ENCODE peak calls at places on chromosomes 16 and 17, in ten cellular contexts. One of them, this sample, is unnamed.

GRCh38 chr17:78812849-78813248 is 27.8 kb downstream of the USP36 start:
- DNase-seq in activated CD4-positive, alpha-beta T cell treated with anti-CD3 and anti-CD28 coated beads, Interleukin-2, amount 50 U/mL, for 1 hour: no peak
- DNase-seq in epithelial cell of proximal tubule: no peak
- DNase-seq in NCI-H2081: no peak
- DNase-seq in progenitor cell of endocrine pancreas: no peak
- DNase-seq in midbrain: no peak
- DNase-seq in NCI-H1436: no peak
- DNase-seq in T-helper 1 cell: no peak
- DNase-seq in stimulated activated CD4-positive, alpha-beta T cell treated with anti-CD3 and anti-CD28 coated beads, Interleukin-1b, Interleukin-23, amount 100 ng/mL, for 4 hours: no peak
- DNase-seq in fibroblast of gingiva: no peak
- DNase-seq in this sample: no peak

GRCh38 chr16:10564591-10564990 is 15.8 kb downstream of the EMP2 start:
- DNase-seq in activated CD4-positive, alpha-beta T cell treated with anti-CD3 and anti-CD28 coated beads, Interleukin-2, amount 50 U/mL, for 1 hour: no peak
- DNase-seq in epithelial cell of proximal tubule: no peak
- DNase-seq in NCI-H2081: no peak
- DNase-seq in progenitor cell of endocrine pancreas: no peak
- DNase-seq in midbrain: no peak
- DNase-seq in NCI-H1436: no peak
- DNase-seq in T-helper 1 cell: no peak
- DNase-seq in stimulated activated CD4-positive, alpha-beta T cell treated with anti-CD3 and anti-CD28 coated beads, Interleukin-1b, Interleukin-23, amount 100 ng/mL, for 4 hours: no peak
- DNase-seq in fibroblast of gingiva: peak
- DNase-seq in this sample: no peak

GRCh38 chr17:40900819-40901356 is 15.8 kb upstream of the KRT20 start:
- DNase-seq in activated CD4-positive, alpha-beta T cell treated with anti-CD3 and anti-CD28 coated beads, Interleukin-2, amount 50 U/mL, for 1 hour: no peak
- DNase-seq in epithelial cell of proximal tubule: no peak
- DNase-seq in NCI-H2081: no peak
- DNase-seq in progenitor cell of endocrine pancreas: no peak
- DNase-seq in midbrain: no peak
- DNase-seq in NCI-H1436: no peak
- DNase-seq in T-helper 1 cell: no peak
- DNase-seq in stimulated activated CD4-positive, alpha-beta T cell treated with anti-CD3 and anti-CD28 coated beads, Interleukin-1b, Interleukin-23, amount 100 ng/mL, for 4 hours: no peak
- DNase-seq in fibroblast of gingiva: no peak
- DNase-seq in this sample: no peak

GRCh38 chr17:79338589-79338988 is 264.0 kb downstream of the ENGASE start:
- DNase-seq in activated CD4-positive, alpha-beta T cell treated with anti-CD3 and anti-CD28 coated beads, Interleukin-2, amount 50 U/mL, for 1 hour: no peak
- DNase-seq in epithelial cell of proximal tubule: peak
- DNase-seq in NCI-H2081: no peak
- DNase-seq in progenitor cell of endocrine pancreas: no peak
- DNase-seq in midbrain: no peak
- DNase-seq in NCI-H1436: no peak
- DNase-seq in T-helper 1 cell: no peak
- DNase-seq in stimulated activated CD4-positive, alpha-beta T cell treated with anti-CD3 and anti-CD28 coated beads, Interleukin-1b, Interleukin-23, amount 100 ng/mL, for 4 hours: no peak
- DNase-seq in fibroblast of gingiva: peak
- DNase-seq in this sample: peak

GRCh38 chr16:84357191-84357651 is 11.1 kb upstream of the ATP2C2 start:
- DNase-seq in activated CD4-positive, alpha-beta T cell treated with anti-CD3 and anti-CD28 coated beads, Interleukin-2, amount 50 U/mL, for 1 hour: no peak
- DNase-seq in epithelial cell of proximal tubule: no peak
- DNase-seq in NCI-H2081: no peak
- DNase-seq in progenitor cell of endocrine pancreas: no peak
- DNase-seq in midbrain: peak
- DNase-seq in NCI-H1436: no peak
- DNase-seq in T-helper 1 cell: no peak
- DNase-seq in stimulated activated CD4-positive, alpha-beta T cell treated with anti-CD3 and anti-CD28 coated beads, Interleukin-1b, Interleukin-23, amount 100 ng/mL, for 4 hours: no peak
- DNase-seq in fibroblast of gingiva: no peak
- DNase-seq in this sample: no peak

GRCh38 chr16:67847064-67847861 is at the start of gene CENPT:
- DNase-seq in activated CD4-positive, alpha-beta T cell treated with anti-CD3 and anti-CD28 coated beads, Interleukin-2, amount 50 U/mL, for 1 hour: peak
- DNase-seq in epithelial cell of proximal tubule: no peak
- DNase-seq in NCI-H2081: peak
- DNase-seq in progenitor cell of endocrine pancreas: no peak
- DNase-seq in midbrain: peak
- DNase-seq in NCI-H1436: peak
- DNase-seq in T-helper 1 cell: no peak
- DNase-seq in stimulated activated CD4-positive, alpha-beta T cell treated with anti-CD3 and anti-CD28 coated beads, Interleukin-1b, Interleukin-23, amount 100 ng/mL, for 4 hours: no peak
- DNase-seq in fibroblast of gingiva: peak
- DNase-seq in this sample: peak

GRCh38 chr17:55426851-55427586 is 5.4 kb upstream of the MMD start:
- DNase-seq in activated CD4-positive, alpha-beta T cell treated with anti-CD3 and anti-CD28 coated beads, Interleukin-2, amount 50 U/mL, for 1 hour: no peak
- DNase-seq in epithelial cell of proximal tubule: peak
- DNase-seq in NCI-H2081: no peak
- DNase-seq in progenitor cell of endocrine pancreas: no peak
- DNase-seq in midbrain: no peak
- DNase-seq in NCI-H1436: no peak
- DNase-seq in T-helper 1 cell: no peak
- DNase-seq in stimulated activated CD4-positive, alpha-beta T cell treated with anti-CD3 and anti-CD28 coated beads, Interleukin-1b, Interleukin-23, amount 100 ng/mL, for 4 hours: no peak
- DNase-seq in fibroblast of gingiva: peak
- DNase-seq in this sample: no peak

GRCh38 chr17:78559749-78560368 is 17.3 kb downstream of the DNAH17 start:
- DNase-seq in activated CD4-positive, alpha-beta T cell treated with anti-CD3 and anti-CD28 coated beads, Interleukin-2, amount 50 U/mL, for 1 hour: no peak
- DNase-seq in epithelial cell of proximal tubule: no peak
- DNase-seq in NCI-H2081: no peak
- DNase-seq in progenitor cell of endocrine pancreas: no peak
- DNase-seq in midbrain: no peak
- DNase-seq in NCI-H1436: peak
- DNase-seq in T-helper 1 cell: no peak
- DNase-seq in stimulated activated CD4-positive, alpha-beta T cell treated with anti-CD3 and anti-CD28 coated beads, Interleukin-1b, Interleukin-23, amount 100 ng/mL, for 4 hours: no peak
- DNase-seq in fibroblast of gingiva: no peak
- DNase-seq in this sample: peak

GRCh38 chr17:40960144-40960543 is 6.6 kb downstream of the KRT39 start:
- DNase-seq in activated CD4-positive, alpha-beta T cell treated with anti-CD3 and anti-CD28 coated beads, Interleukin-2, amount 50 U/mL, for 1 hour: no peak
- DNase-seq in epithelial cell of proximal tubule: no peak
- DNase-seq in NCI-H2081: no peak
- DNase-seq in progenitor cell of endocrine pancreas: no peak
- DNase-seq in midbrain: no peak
- DNase-seq in NCI-H1436: no peak
- DNase-seq in T-helper 1 cell: no peak
- DNase-seq in stimulated activated CD4-positive, alpha-beta T cell treated with anti-CD3 and anti-CD28 coated beads, Interleukin-1b, Interleukin-23, amount 100 ng/mL, for 4 hours: no peak
- DNase-seq in fibroblast of gingiva: no peak
- DNase-seq in this sample: no peak

GRCh38 chr16:12545792-12546342 is 257.8 kb downstream of the CPPED1 start:
- DNase-seq in activated CD4-positive, alpha-beta T cell treated with anti-CD3 and anti-CD28 coated beads, Interleukin-2, amount 50 U/mL, for 1 hour: no peak
- DNase-seq in epithelial cell of proximal tubule: no peak
- DNase-seq in NCI-H2081: no peak
- DNase-seq in progenitor cell of endocrine pancreas: no peak
- DNase-seq in midbrain: no peak
- DNase-seq in NCI-H1436: no peak
- DNase-seq in T-helper 1 cell: no peak
- DNase-seq in stimulated activated CD4-positive, alpha-beta T cell treated with anti-CD3 and anti-CD28 coated beads, Interleukin-1b, Interleukin-23, amount 100 ng/mL, for 4 hours: no peak
- DNase-seq in fibroblast of gingiva: no peak
- DNase-seq in this sample: peak

GRCh38 chr17:6045621-6046357 is 24.4 kb upstream of the WSCD1 start:
- DNase-seq in activated CD4-positive, alpha-beta T cell treated with anti-CD3 and anti-CD28 coated beads, Interleukin-2, amount 50 U/mL, for 1 hour: no peak
- DNase-seq in epithelial cell of proximal tubule: no peak
- DNase-seq in NCI-H2081: no peak
- DNase-seq in progenitor cell of endocrine pancreas: no peak
- DNase-seq in midbrain: peak
- DNase-seq in NCI-H1436: no peak
- DNase-seq in T-helper 1 cell: no peak
- DNase-seq in stimulated activated CD4-positive, alpha-beta T cell treated with anti-CD3 and anti-CD28 coated beads, Interleukin-1b, Interleukin-23, amount 100 ng/mL, for 4 hours: no peak
- DNase-seq in fibroblast of gingiva: no peak
- DNase-seq in this sample: no peak

GRCh38 chr17:80877095-80877828 is 114.4 kb upstream of the CHMP6 start:
- DNase-seq in activated CD4-positive, alpha-beta T cell treated with anti-CD3 and anti-CD28 coated beads, Interleukin-2, amount 50 U/mL, for 1 hour: no peak
- DNase-seq in epithelial cell of proximal tubule: no peak
- DNase-seq in NCI-H2081: peak
- DNase-seq in progenitor cell of endocrine pancreas: no peak
- DNase-seq in midbrain: no peak
- DNase-seq in NCI-H1436: no peak
- DNase-seq in T-helper 1 cell: no peak
- DNase-seq in stimulated activated CD4-positive, alpha-beta T cell treated with anti-CD3 and anti-CD28 coated beads, Interleukin-1b, Interleukin-23, amount 100 ng/mL, for 4 hours: no peak
- DNase-seq in fibroblast of gingiva: no peak
- DNase-seq in this sample: no peak

GRCh38 chr16:12187939-12188673 is 211.6 kb downstream of the SNX29 start:
- DNase-seq in activated CD4-positive, alpha-beta T cell treated with anti-CD3 and anti-CD28 coated beads, Interleukin-2, amount 50 U/mL, for 1 hour: no peak
- DNase-seq in epithelial cell of proximal tubule: peak
- DNase-seq in NCI-H2081: no peak
- DNase-seq in progenitor cell of endocrine pancreas: no peak
- DNase-seq in midbrain: no peak
- DNase-seq in NCI-H1436: no peak
- DNase-seq in T-helper 1 cell: no peak
- DNase-seq in stimulated activated CD4-positive, alpha-beta T cell treated with anti-CD3 and anti-CD28 coated beads, Interleukin-1b, Interleukin-23, amount 100 ng/mL, for 4 hours: no peak
- DNase-seq in fibroblast of gingiva: peak
- DNase-seq in this sample: no peak

GRCh38 chr17:17203173-17203730 is 2.9 kb downstream of the PLD6 start:
- DNase-seq in activated CD4-positive, alpha-beta T cell treated with anti-CD3 and anti-CD28 coated beads, Interleukin-2, amount 50 U/mL, for 1 hour: no peak
- DNase-seq in epithelial cell of proximal tubule: no peak
- DNase-seq in NCI-H2081: no peak
- DNase-seq in progenitor cell of endocrine pancreas: no peak
- DNase-seq in midbrain: no peak
- DNase-seq in NCI-H1436: no peak
- DNase-seq in T-helper 1 cell: no peak
- DNase-seq in stimulated activated CD4-positive, alpha-beta T cell treated with anti-CD3 and anti-CD28 coated beads, Interleukin-1b, Interleukin-23, amount 100 ng/mL, for 4 hours: no peak
- DNase-seq in fibroblast of gingiva: no peak
- DNase-seq in this sample: no peak

GRCh38 chr17:78127240-78127887 is 1.2 kb downstream of the TMC6 start:
- DNase-seq in activated CD4-positive, alpha-beta T cell treated with anti-CD3 and anti-CD28 coated beads, Interleukin-2, amount 50 U/mL, for 1 hour: peak
- DNase-seq in epithelial cell of proximal tubule: no peak
- DNase-seq in NCI-H2081: no peak
- DNase-seq in progenitor cell of endocrine pancreas: peak
- DNase-seq in midbrain: peak
- DNase-seq in NCI-H1436: no peak
- DNase-seq in T-helper 1 cell: peak
- DNase-seq in stimulated activated CD4-positive, alpha-beta T cell treated with anti-CD3 and anti-CD28 coated beads, Interleukin-1b, Interleukin-23, amount 100 ng/mL, for 4 hours: no peak
- DNase-seq in fibroblast of gingiva: no peak
- DNase-seq in this sample: peak

GRCh38 chr17:5019475-5019956 is 15.7 kb downstream of the SLC52A1 start:
- DNase-seq in activated CD4-positive, alpha-beta T cell treated with anti-CD3 and anti-CD28 coated beads, Interleukin-2, amount 50 U/mL, for 1 hour: no peak
- DNase-seq in epithelial cell of proximal tubule: no peak
- DNase-seq in NCI-H2081: no peak
- DNase-seq in progenitor cell of endocrine pancreas: no peak
- DNase-seq in midbrain: no peak
- DNase-seq in NCI-H1436: no peak
- DNase-seq in T-helper 1 cell: no peak
- DNase-seq in stimulated activated CD4-positive, alpha-beta T cell treated with anti-CD3 and anti-CD28 coated beads, Interleukin-1b, Interleukin-23, amount 100 ng/mL, for 4 hours: no peak
- DNase-seq in fibroblast of gingiva: no peak
- DNase-seq in this sample: peak